ENCODE peak calls at places on chromosomes 12 and 14, in four cellular contexts. R is SK-N-SH, N is tibial nerve, Z is ovary. U is an unnamed sample.

GRCh38 chr12:67633708-67634107 is 14.8 kb upstream of the DYRK2 start:
- DNase-seq in R (no peak), N (peak; percentile 51), Z (no peak), U (no peak)

GRCh38 chr12:77847060-77847541 is 16.4 kb downstream of the NAV3 start:
- DNase-seq in R (no peak), N (no peak), Z (no peak), U (no peak)

GRCh38 chr12:120332041-120332440 is 4.5 kb upstream of the PLA2G1B start:
- DNase-seq in R (no peak), N (no peak), Z (no peak), U (no peak)

GRCh38 chr12:57173089-57173488 is 25.7 kb upstream of the LRP1-AS start:
- DNase-seq in R (peak; percentile 84), N (no peak), Z (no peak), U (peak; percentile 47)

GRCh38 chr12:122837306-122838265 is 2.3 kb downstream of the HIP1R start:
- DNase-seq in R (no peak), N (no peak), Z (no peak), U (no peak)

GRCh38 chr12:116672842-116673516 is 64.9 kb downstream of the SPRING1 start:
- DNase-seq in R (no peak), N (no peak), Z (no peak), U (no peak)

GRCh38 chr14:53042480-53042879 is 91.6 kb upstream of the FERMT2 start:
- DNase-seq in R (no peak), N (no peak), Z (no peak), U (no peak)

GRCh38 chr14:105197274-105197673 is 16.2 kb upstream of the NUDT14 start:
- DNase-seq in R (no peak), N (peak; percentile 24), Z (no peak), U (no peak)

GRCh38 chr12:109881752-109882151 is 1.4 kb upstream of the GLTP start:
- DNase-seq in R (no peak), N (no peak), Z (no peak), U (no peak)

GRCh38 chr14:24094839-24095195 is 706 bp downstream of the PCK2 start:
- DNase-seq in R (no peak), N (no peak), Z (no peak), U (no peak)

GRCh38 chr14:34498684-34499412 is 36.8 kb upstream of the SPTSSA start:
- DNase-seq in R (peak; percentile 45), N (no peak), Z (no peak), U (peak; percentile 52)

GRCh38 chr12:105674871-105675699 is 344.6 kb downstream of the C12orf75 start:
- DNase-seq in R (no peak), N (no peak), Z (no peak), U (no peak)

GRCh38 chr12:124754949-124755800 is 108.5 kb downstream of the SCARB1 start:
- DNase-seq in R (peak; percentile 75), N (peak; percentile 86), Z (peak; percentile 83), U (no peak)
- TF ChIP-seq EP300 in R (no peak), N (peak; percentile 99), Z (no peak), U (no peak)

DNA sequence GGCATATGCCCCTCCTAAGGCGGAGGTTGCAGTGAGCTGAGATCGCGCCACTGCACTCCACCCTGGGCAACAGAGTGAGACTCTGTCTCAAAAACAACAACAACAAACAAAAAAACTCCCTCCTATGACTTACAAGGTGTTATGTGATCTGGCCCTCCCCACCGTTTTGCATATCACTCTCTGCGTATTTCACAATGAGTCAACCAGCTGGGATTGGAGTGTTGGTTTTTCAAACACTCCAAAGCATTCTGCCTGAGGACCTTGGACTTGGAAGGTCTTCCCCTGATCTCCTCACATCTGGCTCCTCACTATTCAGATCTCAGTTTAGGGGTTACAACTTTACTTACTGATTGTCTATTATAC is 14.0 kb downstream of the MANSC1 start:
- DNase-seq in R (no peak), N (no peak), Z (no peak), U (no peak)
- TF ChIP-seq EP300 in R (no peak), N (no peak), Z (no peak), U (no peak)

GRCh38 chr14:61145903-61146411 is 135.2 kb downstream of the TMEM30B start:
- DNase-seq in R (peak; percentile 46), N (no peak), Z (no peak), U (no peak)
- TF ChIP-seq EP300 in R (peak; percentile 88), N (no peak), Z (no peak), U (no peak)

DNA sequence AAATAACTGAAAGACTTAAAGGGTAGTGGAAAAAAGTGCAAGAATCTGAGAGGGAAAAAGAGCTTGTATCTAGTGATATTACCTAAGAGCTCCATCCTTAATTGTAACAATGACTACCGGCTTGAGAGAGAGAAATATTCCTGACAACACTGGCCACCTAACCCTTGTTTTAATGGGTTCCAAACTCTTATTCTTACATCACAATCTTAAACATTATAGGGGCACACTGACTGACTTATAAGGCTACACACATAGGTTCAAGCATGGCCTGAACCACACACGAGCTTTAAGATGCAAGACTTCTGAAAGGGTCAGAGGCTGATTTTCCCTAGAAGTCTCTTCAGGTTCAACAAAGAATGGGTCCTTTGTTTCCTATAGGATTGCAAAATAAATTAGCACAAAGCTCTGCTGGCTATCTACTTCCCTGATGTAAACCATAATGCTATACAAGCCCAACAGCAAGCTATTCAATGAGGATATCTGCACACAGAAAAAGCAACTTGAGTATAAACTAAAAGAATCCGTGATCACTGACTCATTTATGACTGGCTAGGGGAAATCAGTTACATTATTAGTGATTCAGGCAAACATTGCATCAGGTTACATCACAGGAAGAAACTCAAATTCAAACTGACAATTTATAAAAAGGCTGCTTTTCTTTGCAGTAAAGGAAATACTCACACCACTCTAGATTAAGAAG is 8.6 kb downstream of the BTG1 start:
- DNase-seq in R (no peak), N (no peak), Z (no peak), U (peak; percentile 69)
- TF ChIP-seq EP300 in R (no peak), N (no peak), Z (no peak), U (peak; percentile 66)

GRCh38 chr12:58889557-58889956 is 30.7 kb downstream of the LRIG3 start:
- DNase-seq in R (no peak), N (no peak), Z (no peak), U (no peak)

GRCh38 chr12:58887071-58887470 is 33.2 kb downstream of the LRIG3 start:
- DNase-seq in R (no peak), N (no peak), Z (no peak), U (no peak)

GRCh38 chr12:58886474-58886873 is 33.8 kb downstream of the LRIG3 start:
- DNase-seq in R (no peak), N (no peak), Z (no peak), U (no peak)

GRCh38 chr12:58884916-58885315 is 35.4 kb downstream of the LRIG3 start:
- DNase-seq in R (no peak), N (no peak), Z (no peak), U (no peak)

GRCh38 chr12:58888131-58888783 is 32.0 kb downstream of the LRIG3 start:
- DNase-seq in R (no peak), N (no peak), Z (no peak), U (no peak)
- TF ChIP-seq EP300 in R (no peak), N (peak; percentile 13), Z (no peak), U (no peak)

GRCh38 chr14:63854330-63854729 is 1.5 kb downstream of the SYNE2 start:
- DNase-seq in R (no peak), N (no peak), Z (no peak), U (no peak)

GRCh38 chr14:63853831-63854293 is 1.1 kb downstream of the SYNE2 start:
- DNase-seq in R (peak; percentile 60), N (peak; percentile 52), Z (peak; percentile 58), U (peak; percentile 60)

GRCh38 chr14:63857467-63858030 is 4.7 kb downstream of the SYNE2 start:
- DNase-seq in R (no peak), N (no peak), Z (no peak), U (no peak)

GRCh38 chr14:63852817-63853730 is at the start of gene SYNE2:
- DNase-seq in R (peak; percentile 93), N (peak; percentile 57), Z (peak; percentile 85), U (peak; percentile 82)

GRCh38 chr14:63855272-63855671 is 2.5 kb downstream of the SYNE2 start:
- DNase-seq in R (no peak), N (no peak), Z (no peak), U (no peak)
- TF ChIP-seq EP300 in R (no peak), N (no peak), Z (no peak), U (no peak)

GRCh38 chr14:71701990-71702389 is 230.2 kb upstream of the RGS6 start:
- DNase-seq in R (no peak), N (no peak), Z (no peak), U (no peak)

GRCh38 chr14:71705460-71705859 is 226.8 kb upstream of the RGS6 start:
- DNase-seq in R (no peak), N (no peak), Z (no peak), U (peak; percentile 11)

GRCh38 chr14:71703477-71703876 is 228.8 kb upstream of the RGS6 start:
- DNase-seq in R (no peak), N (no peak), Z (no peak), U (no peak)

GRCh38 chr14:71704210-71704609 is 228.0 kb upstream of the RGS6 start:
- DNase-seq in R (no peak), N (no peak), Z (no peak), U (no peak)

GRCh38 chr14:71702799-71703198 is 229.4 kb upstream of the RGS6 start:
- DNase-seq in R (no peak), N (no peak), Z (no peak), U (no peak)
- TF ChIP-seq EP300 in R (no peak), N (no peak), Z (no peak), U (no peak)